ENCODE peak calls at places on chromosomes 3 and 15, in six cellular contexts. One of them, this sample, is unnamed.
A peak's percentile ranks its signal among the peaks of the same experiment; 100 is the strongest.

GRCh38 chr3:49198161-49198560 is 26.8 kb downstream of the KLHDC8B start:
- DNase-seq in CD4-positive, alpha-beta T cell: no peak
- DNase-seq in choroid plexus epithelial cell: no peak
- DNase-seq in uterus: no peak
- DNase-seq in H9: no peak
- DNase-seq in psoas muscle: no peak
- DNase-seq in this sample: no peak

GRCh38 chr15:68819451-68820204 is 1.1 kb downstream of the ANP32A start:
- DNase-seq in CD4-positive, alpha-beta T cell: peak; percentile 28
- DNase-seq in H9: peak; percentile 44
- DNase-seq in choroid plexus epithelial cell: peak; percentile 67
- DNase-seq in uterus: peak; percentile 47
- DNase-seq in psoas muscle: peak; percentile 77
- DNase-seq in this sample: peak; percentile 43

GRCh38 chr15:95770191-95770590 is 560.3 kb upstream of the NR2F2 start:
- DNase-seq in CD4-positive, alpha-beta T cell: no peak
- DNase-seq in H9: no peak
- DNase-seq in psoas muscle: no peak
- DNase-seq in uterus: no peak
- DNase-seq in choroid plexus epithelial cell: peak; percentile 30
- DNase-seq in this sample: no peak

GRCh38 chr3:46006646-46007045 is 11.0 kb upstream of the FYCO1 start:
- DNase-seq in uterus: no peak
- DNase-seq in choroid plexus epithelial cell: peak; percentile 76
- DNase-seq in psoas muscle: no peak
- DNase-seq in H9: no peak
- DNase-seq in CD4-positive, alpha-beta T cell: no peak
- DNase-seq in this sample: no peak

GRCh38 chr15:65055201-65055870 is 10.1 kb downstream of the SLC51B start:
- DNase-seq in CD4-positive, alpha-beta T cell: no peak
- DNase-seq in uterus: peak; percentile 51
- DNase-seq in psoas muscle: no peak
- DNase-seq in H9: no peak
- DNase-seq in choroid plexus epithelial cell: peak; percentile 84
- DNase-seq in this sample: no peak

GRCh38 chr15:67902579-67902979 is 62.7 kb upstream of the RNU6-1 start:
- DNase-seq in CD4-positive, alpha-beta T cell: no peak
- DNase-seq in uterus: no peak
- DNase-seq in H9: no peak
- DNase-seq in choroid plexus epithelial cell: no peak
- DNase-seq in psoas muscle: no peak
- DNase-seq in this sample: no peak

GRCh38 chr3:95508124-95508523 is 1306.3 kb upstream of the EPHA6 start:
- DNase-seq in H9: no peak
- DNase-seq in psoas muscle: no peak
- DNase-seq in CD4-positive, alpha-beta T cell: no peak
- DNase-seq in uterus: no peak
- DNase-seq in choroid plexus epithelial cell: no peak
- DNase-seq in this sample: no peak

GRCh38 chr15:79629687-79630086 is 197.6 kb downstream of the MINAR1 start:
- DNase-seq in uterus: no peak
- DNase-seq in psoas muscle: no peak
- DNase-seq in choroid plexus epithelial cell: peak; percentile 27
- DNase-seq in H9: no peak
- DNase-seq in CD4-positive, alpha-beta T cell: no peak
- DNase-seq in this sample: no peak

GRCh38 chr15:57323806-57324589 is 52.3 kb upstream of the CGNL1 start:
- DNase-seq in choroid plexus epithelial cell: peak; percentile 94
- DNase-seq in psoas muscle: no peak
- DNase-seq in uterus: no peak
- DNase-seq in H9: peak; percentile 84
- DNase-seq in CD4-positive, alpha-beta T cell: no peak
- DNase-seq in this sample: no peak

DNA sequence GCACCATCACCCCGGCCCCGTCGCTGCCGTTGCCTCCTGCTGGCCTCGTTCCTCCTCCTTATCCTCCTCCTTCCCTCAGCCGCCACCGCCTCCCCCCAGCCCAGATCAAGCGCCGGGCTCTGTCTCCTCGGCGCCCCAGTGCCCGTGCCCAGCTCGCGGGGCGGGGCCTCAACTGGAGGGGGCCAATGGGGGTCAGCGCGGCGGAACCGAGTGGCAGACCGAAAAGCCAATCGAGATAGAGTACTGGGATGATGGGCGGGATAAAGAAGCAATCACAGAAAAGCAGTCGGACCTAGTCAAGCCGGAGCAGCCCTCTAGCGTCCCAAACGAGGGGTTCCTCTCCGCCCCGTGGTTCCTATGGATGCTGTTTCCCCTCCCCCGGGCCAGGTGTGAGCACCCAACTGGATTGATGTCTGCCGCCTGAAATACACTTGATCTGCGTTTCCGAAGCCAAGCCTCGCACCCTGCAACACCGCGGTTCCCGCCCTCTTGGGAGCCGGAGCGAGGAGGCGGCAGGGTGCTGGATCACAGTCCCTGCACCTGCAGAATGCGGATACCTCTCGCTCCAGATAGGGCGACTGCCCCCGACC is at the start of gene FRMD5:
- DNase-seq in choroid plexus epithelial cell: peak; percentile 96
- DNase-seq in CD4-positive, alpha-beta T cell: peak; percentile 84
- DNase-seq in H9: peak; percentile 98
- DNase-seq in psoas muscle: peak; percentile 82
- DNase-seq in uterus: peak; percentile 71
- DNase-seq in this sample: peak; percentile 94
- TF ChIP-seq CTCF in choroid plexus epithelial cell: peak; percentile 68
- TF ChIP-seq CTCF in CD4-positive, alpha-beta T cell: no peak
- TF ChIP-seq CTCF in H9: peak; percentile 53
- TF ChIP-seq CTCF in psoas muscle: no peak
- TF ChIP-seq CTCF in uterus: peak; percentile 27
- TF ChIP-seq CTCF in this sample: peak; percentile 35

DNA sequence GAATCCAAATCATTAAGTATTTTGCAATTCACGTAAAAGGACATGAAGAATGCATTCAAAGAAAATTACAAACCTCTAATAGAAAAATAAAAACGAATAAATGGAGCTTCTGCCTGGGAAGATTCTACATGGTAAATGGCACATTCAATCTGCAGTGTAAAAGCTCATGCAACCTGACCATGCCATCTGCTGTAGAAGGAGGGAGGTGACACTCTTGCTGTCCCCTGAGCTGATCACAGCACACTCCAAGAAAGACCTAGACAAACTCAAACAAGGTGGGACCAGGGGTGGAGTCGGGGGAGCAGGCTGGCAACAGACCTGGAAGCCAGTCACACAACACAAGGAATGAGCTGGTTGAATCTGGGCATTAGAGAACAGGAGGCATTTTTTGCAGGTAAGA is 101.8 kb downstream of the BDH1 start:
- DNase-seq in uterus: no peak
- DNase-seq in H9: no peak
- DNase-seq in choroid plexus epithelial cell: peak; percentile 45
- DNase-seq in CD4-positive, alpha-beta T cell: no peak
- DNase-seq in psoas muscle: no peak
- DNase-seq in this sample: no peak
- TF ChIP-seq CTCF in uterus: no peak
- TF ChIP-seq CTCF in H9: no peak
- TF ChIP-seq CTCF in choroid plexus epithelial cell: peak; percentile 38
- TF ChIP-seq CTCF in CD4-positive, alpha-beta T cell: no peak
- TF ChIP-seq CTCF in psoas muscle: peak; percentile 54
- TF ChIP-seq CTCF in this sample: peak; percentile 13

DNA sequence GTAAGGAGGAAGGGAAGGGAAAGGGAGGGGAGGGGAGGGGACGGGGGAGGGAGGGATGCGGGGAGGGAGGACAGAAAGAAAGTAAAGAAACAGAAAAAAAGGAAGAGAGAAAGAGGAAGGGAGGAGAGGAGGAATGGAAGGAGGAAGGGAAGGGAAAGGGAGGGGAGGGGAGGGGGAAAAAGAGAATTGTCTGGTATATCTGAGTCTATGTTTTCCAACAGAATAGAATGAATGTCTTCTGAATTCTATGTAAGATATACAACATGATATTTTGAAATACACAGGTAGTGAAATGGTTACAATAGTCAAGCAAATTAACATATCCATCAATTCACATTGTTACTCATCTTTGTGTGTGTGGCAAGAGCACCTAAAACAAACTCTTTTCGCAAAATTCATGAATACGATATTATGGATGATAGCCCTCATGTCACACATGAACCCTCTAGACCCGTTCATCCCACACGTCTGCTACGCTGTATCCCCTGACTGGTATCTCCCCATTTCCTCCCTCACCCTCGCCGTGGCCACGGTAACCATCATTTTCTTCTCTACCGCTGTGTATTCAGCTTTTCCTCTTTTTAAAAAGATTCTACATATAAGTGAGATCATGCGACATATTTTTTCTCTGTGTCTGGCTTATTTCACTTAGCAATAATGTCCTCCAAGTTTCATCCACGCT is 168.9 kb downstream of the XXYLT1 start:
- DNase-seq in CD4-positive, alpha-beta T cell: no peak
- DNase-seq in psoas muscle: no peak
- DNase-seq in uterus: no peak
- DNase-seq in choroid plexus epithelial cell: no peak
- DNase-seq in H9: no peak
- DNase-seq in this sample: no peak
- TF ChIP-seq CTCF in CD4-positive, alpha-beta T cell: no peak
- TF ChIP-seq CTCF in psoas muscle: no peak
- TF ChIP-seq CTCF in uterus: no peak
- TF ChIP-seq CTCF in choroid plexus epithelial cell: no peak
- TF ChIP-seq CTCF in H9: no peak
- TF ChIP-seq CTCF in this sample: no peak

GRCh38 chr3:15331072-15331605 is 1.2 kb downstream of the SH3BP5 start:
- DNase-seq in uterus: no peak
- DNase-seq in choroid plexus epithelial cell: no peak
- DNase-seq in H9: no peak
- DNase-seq in CD4-positive, alpha-beta T cell: no peak
- DNase-seq in psoas muscle: no peak
- DNase-seq in this sample: no peak
- TF ChIP-seq CTCF in uterus: no peak
- TF ChIP-seq CTCF in choroid plexus epithelial cell: no peak
- TF ChIP-seq CTCF in H9: no peak
- TF ChIP-seq CTCF in CD4-positive, alpha-beta T cell: no peak
- TF ChIP-seq CTCF in psoas muscle: no peak
- TF ChIP-seq CTCF in this sample: no peak

DNA sequence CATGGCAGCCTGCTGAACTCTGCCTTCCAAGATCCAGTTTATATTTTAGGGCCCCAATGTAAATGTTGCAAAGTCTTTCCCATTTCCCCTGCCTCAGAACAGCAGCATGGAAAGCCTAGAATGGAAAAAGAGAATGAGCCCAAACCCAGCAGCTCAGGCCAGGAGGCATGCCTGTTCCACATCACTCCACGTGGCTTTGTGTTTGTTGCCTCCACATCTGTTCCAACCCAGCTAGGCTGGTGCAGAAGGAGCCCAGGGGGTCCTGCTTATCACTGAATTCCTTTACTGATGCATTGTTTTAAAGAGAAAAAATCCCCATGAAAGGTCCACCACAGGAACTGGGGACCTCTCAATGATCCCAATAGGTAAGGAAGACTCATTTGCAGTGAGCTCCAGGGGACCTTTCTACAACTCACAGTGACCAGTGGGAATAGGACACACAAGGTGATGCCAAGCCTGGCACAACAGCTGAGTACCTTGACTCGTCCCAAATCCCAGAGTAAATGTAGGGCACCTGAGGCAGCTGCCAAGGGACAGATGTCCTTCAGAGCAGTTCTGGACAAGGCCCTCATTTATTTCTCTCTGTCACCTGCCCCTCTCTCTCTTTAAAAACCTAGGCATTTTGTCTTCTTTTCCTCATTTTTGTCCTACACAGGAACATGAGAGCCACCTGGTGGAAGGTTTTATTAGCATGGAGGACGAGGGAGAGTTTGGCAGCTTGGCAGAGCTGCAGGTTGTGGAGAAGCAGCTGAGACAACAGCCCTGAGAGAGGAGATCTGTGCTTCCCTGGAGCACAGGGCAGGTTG is 41.7 kb upstream of the ADAMTS17 start:
- DNase-seq in CD4-positive, alpha-beta T cell: no peak
- DNase-seq in H9: peak; percentile 48
- DNase-seq in psoas muscle: no peak
- DNase-seq in uterus: no peak
- DNase-seq in choroid plexus epithelial cell: peak; percentile 42
- DNase-seq in this sample: no peak
- TF ChIP-seq CTCF in CD4-positive, alpha-beta T cell: peak; percentile 22
- TF ChIP-seq CTCF in H9: peak; percentile 68
- TF ChIP-seq CTCF in psoas muscle: peak; percentile 32
- TF ChIP-seq CTCF in uterus: peak; percentile 38
- TF ChIP-seq CTCF in choroid plexus epithelial cell: peak; percentile 48
- TF ChIP-seq CTCF in this sample: peak; percentile 38

DNA sequence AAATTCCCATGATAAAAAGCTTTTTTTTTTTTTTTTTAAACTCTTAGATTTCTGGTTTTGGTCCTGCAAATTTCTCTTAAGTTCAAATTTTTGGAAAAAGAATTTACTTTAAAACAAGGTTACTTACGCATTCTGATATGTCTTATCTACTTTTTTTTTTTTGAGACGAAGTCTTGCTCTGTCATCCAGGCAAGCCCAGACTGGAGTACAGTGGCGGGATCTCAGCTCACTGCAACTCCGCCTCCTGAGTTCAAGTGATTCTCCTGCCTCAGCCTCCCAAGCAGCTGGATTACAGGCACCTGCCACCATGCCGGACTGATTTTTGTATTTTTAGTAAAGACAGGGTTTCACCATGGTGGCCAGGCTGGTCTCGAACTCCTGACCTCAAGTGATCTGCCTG is 83.2 kb downstream of the RASA2 start:
- DNase-seq in H9: no peak
- DNase-seq in CD4-positive, alpha-beta T cell: no peak
- DNase-seq in choroid plexus epithelial cell: no peak
- DNase-seq in uterus: no peak
- DNase-seq in psoas muscle: no peak
- DNase-seq in this sample: no peak
- TF ChIP-seq CTCF in H9: no peak
- TF ChIP-seq CTCF in CD4-positive, alpha-beta T cell: no peak
- TF ChIP-seq CTCF in choroid plexus epithelial cell: no peak
- TF ChIP-seq CTCF in uterus: no peak
- TF ChIP-seq CTCF in psoas muscle: no peak
- TF ChIP-seq CTCF in this sample: no peak

GRCh38 chr3:157785071-157785826 is 282.0 kb upstream of the VEPH1 start:
- DNase-seq in choroid plexus epithelial cell: peak; percentile 90
- DNase-seq in uterus: peak; percentile 13
- DNase-seq in CD4-positive, alpha-beta T cell: no peak
- DNase-seq in H9: peak; percentile 32
- DNase-seq in psoas muscle: no peak
- DNase-seq in this sample: peak; percentile 8
- TF ChIP-seq CTCF in choroid plexus epithelial cell: no peak
- TF ChIP-seq CTCF in uterus: no peak
- TF ChIP-seq CTCF in CD4-positive, alpha-beta T cell: no peak
- TF ChIP-seq CTCF in H9: no peak
- TF ChIP-seq CTCF in psoas muscle: no peak
- TF ChIP-seq CTCF in this sample: no peak